ENCODE peak calls at places on chromosomes 7 and 10, in four cellular contexts. U, I, Z and E are unnamed samples.

GRCh38 chr10:92751534-92751811 is 61.7 kb downstream of the HHEX start:
- DNase-seq in Z (no peak), U (no peak), I (no peak), E (no peak)

GRCh38 chr10:102759497-102760210 is 15.9 kb downstream of the WBP1L start:
- DNase-seq in Z (no peak), I (no peak), U (no peak), E (no peak)

GRCh38 chr10:71075759-71076472 is 136.5 kb upstream of the UNC5B start:
- DNase-seq in U (no peak), I (no peak), Z (no peak), E (no peak)

GRCh38 chr10:66842867-66843266 is 83.0 kb upstream of the LRRTM3 start:
- DNase-seq in I (no peak), Z (no peak), U (no peak), E (no peak)

GRCh38 chr10:71666607-71667373 is 52.8 kb downstream of the C10orf105 start:
- DNase-seq in I (no peak), Z (no peak), U (no peak), E (no peak)

GRCh38 chr10:47278152-47278473 is 21.9 kb upstream of the GDF10 start:
- DNase-seq in Z (no peak), I (no peak), U (no peak), E (no peak)

GRCh38 chr10:26879744-26880143 is 19.0 kb upstream of the ABI1 start:
- DNase-seq in Z (no peak), U (no peak), I (no peak), E (no peak)

GRCh38 chr10:34231441-34232180 is 583.5 kb downstream of the PARD3 start:
- DNase-seq in U (no peak), Z (no peak), I (no peak), E (no peak)

GRCh38 chr10:8312079-8312478 is 257.6 kb downstream of the GATA3 start:
- DNase-seq in Z (no peak), U (no peak), I (no peak), E (no peak)

GRCh38 chr7:50303082-50303893 is 1.2 kb upstream of the IKZF1 start:
- DNase-seq in I (no peak), Z (no peak), U (no peak), E (no peak)

GRCh38 chr7:50305697-50306300 is 1.3 kb downstream of the IKZF1 start:
- DNase-seq in I (no peak), U (no peak), Z (no peak), E (no peak)

GRCh38 chr7:50303894-50304157 is 690 bp upstream of the IKZF1 start:
- DNase-seq in U (no peak), I (no peak), Z (no peak), E (no peak)

GRCh38 chr7:50304911-50305621 is 550 bp downstream of the IKZF1 start:
- DNase-seq in Z (no peak), U (no peak), I (no peak), E (no peak)

GRCh38 chr7:50304158-50304910 is at the start of gene IKZF1:
- DNase-seq in I (no peak), Z (peak; percentile 19), U (no peak), E (no peak)
- H3K4me3 ChIP-seq in I (peak within 1 kb of the TSS; percentile 38), Z (no peak within 1 kb of the TSS), U (no peak within 1 kb of the TSS), E (peak within 1 kb of the TSS; percentile 37)

GRCh38 chr7:127927339-127927679 is 103.9 kb downstream of the LRRC4 start:
- DNase-seq in U (no peak), I (no peak), Z (peak; percentile 74), E (peak; percentile 26)
- H3K4me3 ChIP-seq in U (no peak overlapping the region), I (no peak overlapping the region), Z (no peak overlapping the region), E (no peak overlapping the region)

GRCh38 chr10:90968448-90969086 is 47.7 kb upstream of the ANKRD1 start:
- DNase-seq in U (peak; percentile 36), Z (peak; percentile 68), I (no peak), E (peak; percentile 92)
- H3K4me3 ChIP-seq in U (no peak overlapping the region), Z (no peak overlapping the region), I (no peak overlapping the region), E (no peak overlapping the region)

GRCh38 chr7:157682946-157683239 is 346.1 kb downstream of the DNAJB6 start:
- DNase-seq in Z (no peak), U (no peak), I (no peak), E (no peak)

GRCh38 chr7:157684596-157685429 is 348.0 kb downstream of the DNAJB6 start:
- DNase-seq in U (no peak), Z (no peak), I (no peak), E (no peak)

GRCh38 chr7:157684157-157684595 is 347.4 kb downstream of the DNAJB6 start:
- DNase-seq in Z (no peak), U (no peak), I (no peak), E (no peak)

GRCh38 chr7:157682064-157682945 is 345.5 kb downstream of the DNAJB6 start:
- DNase-seq in I (no peak), Z (no peak), U (no peak), E (no peak)

DNA sequence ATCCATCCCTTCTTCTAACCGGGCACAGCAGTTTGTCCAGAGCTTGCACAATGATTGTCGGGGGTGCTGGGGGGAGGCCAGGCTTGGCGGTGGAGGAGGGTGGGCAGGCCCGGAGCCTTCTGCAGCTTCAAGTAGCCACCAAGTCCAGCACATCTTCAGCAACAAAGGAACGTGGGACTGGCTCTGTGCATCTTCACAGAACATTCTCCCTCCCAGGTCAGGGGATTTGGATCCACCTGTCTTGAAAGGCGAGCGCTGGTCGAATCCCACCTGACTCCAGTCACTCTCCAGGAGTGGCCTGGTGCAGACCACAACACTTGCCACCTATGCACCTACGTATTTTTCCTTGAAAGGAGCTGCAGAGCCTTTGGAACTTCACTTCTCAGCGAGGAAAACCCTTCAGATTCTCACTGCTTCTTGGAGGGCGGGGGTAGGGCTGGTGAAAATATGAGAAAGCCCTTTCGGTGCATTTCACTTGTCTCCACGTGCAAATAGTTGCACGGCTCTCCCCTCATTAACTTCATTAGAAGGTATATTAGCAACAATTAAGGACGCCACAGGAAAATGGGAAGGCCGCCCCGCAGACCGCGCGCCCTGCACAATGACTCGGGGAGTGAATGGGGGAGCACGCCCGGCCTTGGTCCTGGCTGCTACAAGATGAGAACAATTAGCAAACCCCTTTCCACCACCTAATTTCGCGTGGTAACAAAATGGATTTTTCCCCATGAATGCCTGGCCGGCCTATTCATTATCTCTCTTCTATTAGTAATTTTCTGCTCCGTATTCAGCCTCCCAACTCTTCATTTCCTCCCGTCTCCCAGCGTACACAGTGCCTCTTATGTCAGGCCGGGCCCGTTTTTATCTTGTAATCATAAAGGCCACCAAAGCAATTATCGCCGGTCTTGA is 346.7 kb downstream of the DNAJB6 start:
- DNase-seq in I (no peak), U (no peak), Z (no peak), E (no peak)
- H3K4me3 ChIP-seq in I (peak overlapping the region; percentile 24), U (no peak overlapping the region), Z (no peak overlapping the region), E (no peak overlapping the region)